ENCODE peak calls at places on chromosomes 2 and 18, in four cellular contexts. One of them, this sample, is unnamed.

GRCh38 chr18:596288-596881 is 403 bp upstream of the CLUL1 start:
- DNase-seq in mesenchymal stem cell: no peak
- DNase-seq in left ventricle myocardium superior: no peak
- DNase-seq in frontal cortex: no peak
- DNase-seq in this sample: peak; percentile 82

GRCh38 chr2:181364492-181365175 is 92.6 kb upstream of the ITGA4 start:
- DNase-seq in mesenchymal stem cell: peak; percentile 24
- DNase-seq in left ventricle myocardium superior: no peak
- DNase-seq in frontal cortex: no peak
- DNase-seq in this sample: no peak

GRCh38 chr2:130824492-130825061 is 12.1 kb upstream of the ARHGEF4 start:
- DNase-seq in mesenchymal stem cell: peak; percentile 83
- DNase-seq in left ventricle myocardium superior: no peak
- DNase-seq in frontal cortex: peak; percentile 46
- DNase-seq in this sample: no peak

GRCh38 chr2:18299423-18300212 is 260.8 kb downstream of the RDH14 start:
- DNase-seq in mesenchymal stem cell: peak; percentile 82
- DNase-seq in left ventricle myocardium superior: no peak
- DNase-seq in frontal cortex: no peak
- DNase-seq in this sample: peak; percentile 31

GRCh38 chr2:3256655-3257054 is 121.0 kb downstream of the EIPR1 start:
- DNase-seq in mesenchymal stem cell: no peak
- DNase-seq in left ventricle myocardium superior: no peak
- DNase-seq in frontal cortex: no peak
- DNase-seq in this sample: no peak

GRCh38 chr2:102736607-102737409 is 25.0 kb upstream of the TMEM182 start:
- DNase-seq in mesenchymal stem cell: peak; percentile 67
- DNase-seq in left ventricle myocardium superior: peak; percentile 93
- DNase-seq in frontal cortex: peak; percentile 63
- DNase-seq in this sample: peak; percentile 85

GRCh38 chr2:147408357-147408756 is 436.5 kb upstream of the ACVR2A start:
- DNase-seq in mesenchymal stem cell: no peak
- DNase-seq in left ventricle myocardium superior: no peak
- DNase-seq in frontal cortex: no peak
- DNase-seq in this sample: no peak

GRCh38 chr18:38747153-38747552 is 1181.6 kb upstream of the CELF4 start:
- DNase-seq in mesenchymal stem cell: no peak
- DNase-seq in left ventricle myocardium superior: no peak
- DNase-seq in frontal cortex: no peak
- DNase-seq in this sample: no peak

GRCh38 chr18:56233595-56233994 is 404.8 kb downstream of the TXNL1 start:
- DNase-seq in mesenchymal stem cell: peak; percentile 28
- DNase-seq in left ventricle myocardium superior: no peak
- DNase-seq in frontal cortex: no peak
- DNase-seq in this sample: no peak

GRCh38 chr18:71743634-71744033 is 800.5 kb downstream of the CBLN2 start:
- DNase-seq in mesenchymal stem cell: no peak
- DNase-seq in left ventricle myocardium superior: no peak
- DNase-seq in frontal cortex: no peak
- DNase-seq in this sample: no peak

GRCh38 chr18:46452820-46453219 is 204.2 kb downstream of the LOXHD1 start:
- DNase-seq in mesenchymal stem cell: no peak
- DNase-seq in left ventricle myocardium superior: no peak
- DNase-seq in frontal cortex: no peak
- DNase-seq in this sample: no peak

GRCh38 chr2:105068387-105068786 is 30.5 kb downstream of the MRPS9 start:
- DNase-seq in mesenchymal stem cell: no peak
- DNase-seq in left ventricle myocardium superior: no peak
- DNase-seq in frontal cortex: no peak
- DNase-seq in this sample: no peak

GRCh38 chr18:13477147-13477683 is 249.1 kb downstream of the FAM210A start:
- DNase-seq in mesenchymal stem cell: no peak
- DNase-seq in left ventricle myocardium superior: no peak
- DNase-seq in frontal cortex: no peak
- DNase-seq in this sample: no peak